ENCODE peak calls at places on chromosomes 13 and 19, in ten cellular contexts. T is heart right ventricle; Q is EL; Z is NCI-H1092; A is aorta; P is HFFc6; O is activated CD4-positive, alpha-beta T cell treated with anti-CD3 and anti-CD28 coated beads, Interleukin-2, amount 50 U/mL, for 1 hour; W is mammary epithelial cell; S is M059J; N is WTC11. G is an unnamed sample.

GRCh38 chr19:28535352-28535775 is 677.6 kb downstream of the UQCRFS1 start:
- DNase-seq in T (no peak), Q (no peak), O (no peak), A (no peak), N (no peak), W (no peak), S (no peak), Z (no peak), P (no peak), G (no peak)

GRCh38 chr13:105196052-105196451 is 1339.4 kb downstream of the EFNB2 start:
- DNase-seq in O (no peak), W (no peak), Z (no peak), N (peak), A (no peak), T (no peak), P (peak), Q (peak), S (peak), G (no peak)

GRCh38 chr13:26721251-26721939 is 39.2 kb downstream of the GPR12 start:
- DNase-seq in O (peak), A (peak), Z (peak), P (no peak), S (peak), Q (no peak), W (no peak), N (no peak), T (no peak), G (no peak)

GRCh38 chr19:11767633-11768133 is 883 bp downstream of the ZNF441 start:
- DNase-seq in N (no peak), W (peak), Q (peak), O (peak), A (peak), S (peak), T (peak), P (peak), Z (no peak), G (peak)

GRCh38 chr19:8194528-8195275 is 14.5 kb upstream of the CERS4 start:
- DNase-seq in T (no peak), Q (no peak), O (peak), W (peak), Z (no peak), S (no peak), P (no peak), A (peak), N (no peak), G (no peak)

GRCh38 chr19:49349567-49349966 is 12.6 kb downstream of the TEAD2 start:
- DNase-seq in T (no peak), A (no peak), Z (no peak), S (no peak), N (no peak), Q (no peak), W (no peak), O (no peak), P (no peak), G (no peak)

GRCh38 chr13:114102521-114103288 is 29.7 kb downstream of the RASA3 start:
- DNase-seq in W (no peak), T (no peak), O (no peak), N (peak), Q (no peak), P (no peak), Z (no peak), S (no peak), A (peak), G (no peak)

GRCh38 chr13:82654851-82655517 is 1227.3 kb downstream of the SLITRK1 start:
- DNase-seq in W (peak), O (no peak), N (no peak), A (peak), P (peak), T (peak), Q (peak), Z (no peak), S (peak), G (no peak)

GRCh38 chr19:32686847-32687450 is 4.7 kb upstream of the NUDT19 start:
- DNase-seq in O (no peak), A (no peak), P (no peak), W (no peak), T (no peak), Q (no peak), N (no peak), S (no peak), Z (no peak), G (no peak)

GRCh38 chr19:7852851-7853759 is 21.1 kb downstream of the PRR36 start:
- DNase-seq in T (no peak), P (no peak), Q (peak), O (peak), W (peak), Z (peak), S (no peak), A (no peak), N (peak), G (peak)

GRCh38 chr19:40298026-40298425 is 12.9 kb upstream of the AKT2 start:
- DNase-seq in N (peak), O (no peak), P (no peak), T (no peak), Q (no peak), Z (no peak), A (no peak), W (no peak), S (no peak), G (no peak)

GRCh38 chr13:21123956-21124355 is 52.4 kb downstream of the SKA3 start:
- DNase-seq in S (no peak), Q (no peak), W (no peak), Z (no peak), A (no peak), N (peak), O (no peak), T (no peak), P (no peak), G (no peak)

G was measured in RCC 7860.